ENCODE peak calls at places on chromosomes 12 and 14, in five cellular contexts. One of them, this sample, is unnamed. For H3K4me1, the result is how much of the 10 kb centered on the place peaks cover.

GRCh38 chr14:87434011-87434410 is 559.0 kb downstream of the GALC start:
- DNase-seq in Caco-2: no peak
- DNase-seq in hepatocyte: no peak
- DNase-seq in left ventricle myocardium inferior: no peak
- DNase-seq in thyroid gland: no peak
- DNase-seq in this sample: no peak

GRCh38 chr12:1796515-1797010 is 23.8 kb upstream of the LRTM2 start:
- DNase-seq in left ventricle myocardium inferior: no peak
- DNase-seq in Caco-2: no peak
- DNase-seq in hepatocyte: no peak
- DNase-seq in thyroid gland: peak
- DNase-seq in this sample: no peak

GRCh38 chr14:34912182-34912581 is 37.0 kb upstream of the BAZ1A start:
- DNase-seq in Caco-2: peak
- DNase-seq in hepatocyte: no peak
- DNase-seq in left ventricle myocardium inferior: no peak
- DNase-seq in thyroid gland: no peak
- DNase-seq in this sample: no peak

GRCh38 chr12:64609543-64610091 is 678 bp upstream of the RASSF3 start:
- DNase-seq in Caco-2: no peak
- DNase-seq in hepatocyte: peak
- DNase-seq in thyroid gland: no peak
- DNase-seq in left ventricle myocardium inferior: no peak
- DNase-seq in this sample: no peak

GRCh38 chr12:2756756-2757155 is 38.0 kb upstream of the FKBP4 start:
- DNase-seq in Caco-2: no peak
- DNase-seq in thyroid gland: no peak
- DNase-seq in hepatocyte: no peak
- DNase-seq in left ventricle myocardium inferior: no peak
- DNase-seq in this sample: no peak

GRCh38 chr12:42474391-42474790 is 115.2 kb downstream of the PRICKLE1 start:
- DNase-seq in left ventricle myocardium inferior: no peak
- DNase-seq in thyroid gland: no peak
- DNase-seq in Caco-2: no peak
- DNase-seq in hepatocyte: no peak
- DNase-seq in this sample: no peak

GRCh38 chr12:75479963-75480461 is 543 bp upstream of the GLIPR1 start:
- DNase-seq in left ventricle myocardium inferior: no peak
- DNase-seq in Caco-2: no peak
- DNase-seq in thyroid gland: no peak
- DNase-seq in hepatocyte: no peak
- DNase-seq in this sample: no peak

GRCh38 chr12:24948816-24949722 is at the start of gene BCAT1:
- DNase-seq in Caco-2: peak
- DNase-seq in hepatocyte: peak
- DNase-seq in left ventricle myocardium inferior: peak
- DNase-seq in thyroid gland: peak
- DNase-seq in this sample: peak

GRCh38 chr12:109797905-109798669 is 35.1 kb downstream of the TRPV4 start:
- DNase-seq in thyroid gland: no peak
- DNase-seq in hepatocyte: no peak
- DNase-seq in Caco-2: no peak
- DNase-seq in left ventricle myocardium inferior: no peak
- DNase-seq in this sample: no peak

GRCh38 chr12:28781671-28782652 is 367.1 kb upstream of the FAR2 start:
- DNase-seq in thyroid gland: no peak
- DNase-seq in left ventricle myocardium inferior: no peak
- DNase-seq in Caco-2: no peak
- DNase-seq in hepatocyte: no peak
- DNase-seq in this sample: no peak

GRCh38 chr14:52399886-52400599 is 85.9 kb downstream of the PTGER2 start:
- DNase-seq in left ventricle myocardium inferior: no peak
- DNase-seq in hepatocyte: peak
- DNase-seq in thyroid gland: no peak
- DNase-seq in Caco-2: peak
- DNase-seq in this sample: no peak

GRCh38 chr12:89140141-89140540 is 212.2 kb downstream of the DUSP6 start:
- DNase-seq in left ventricle myocardium inferior: no peak
- DNase-seq in thyroid gland: no peak
- DNase-seq in hepatocyte: no peak
- DNase-seq in Caco-2: no peak
- DNase-seq in this sample: no peak

GRCh38 chr12:21516281-21516680 is 9.8 kb upstream of the SPX start:
- DNase-seq in left ventricle myocardium inferior: no peak
- DNase-seq in Caco-2: no peak
- DNase-seq in thyroid gland: no peak
- DNase-seq in hepatocyte: no peak
- DNase-seq in this sample: no peak

GRCh38 chr12:119666900-119667576 is 895 bp upstream of the PRKAB1 start:
- DNase-seq in thyroid gland: no peak
- DNase-seq in left ventricle myocardium inferior: no peak
- DNase-seq in Caco-2: no peak
- DNase-seq in hepatocyte: no peak
- DNase-seq in this sample: no peak

GRCh38 chr12:124267205-124267778 is 27.6 kb upstream of the RFLNA start:
- DNase-seq in Caco-2: no peak
- DNase-seq in hepatocyte: no peak
- DNase-seq in left ventricle myocardium inferior: no peak
- DNase-seq in thyroid gland: no peak
- DNase-seq in this sample: no peak
- H3K4me3 ChIP-seq in Caco-2: no peak
- H3K4me3 ChIP-seq in hepatocyte: no peak
- H3K4me3 ChIP-seq in left ventricle myocardium inferior: no peak
- H3K4me3 ChIP-seq in thyroid gland: no peak
- H3K4me3 ChIP-seq in this sample: no peak

GRCh38 chr14:70317969-70318634 is 41.4 kb downstream of the COX16 start:
- DNase-seq in Caco-2: peak
- DNase-seq in thyroid gland: peak
- DNase-seq in left ventricle myocardium inferior: no peak
- DNase-seq in hepatocyte: peak
- DNase-seq in this sample: no peak
- TF ChIP-seq CTCF in Caco-2: peak
- TF ChIP-seq CTCF in thyroid gland: peak
- TF ChIP-seq CTCF in left ventricle myocardium inferior: peak
- TF ChIP-seq CTCF in hepatocyte: peak
- TF ChIP-seq CTCF in this sample: no peak

GRCh38 chr12:55715833-55716581 is at the start of gene BLOC1S1:
- DNase-seq in Caco-2: peak
- DNase-seq in left ventricle myocardium inferior: peak
- DNase-seq in thyroid gland: peak
- DNase-seq in hepatocyte: peak
- DNase-seq in this sample: peak
- H3K4me1 ChIP-seq in Caco-2: under half
- H3K4me1 ChIP-seq in left ventricle myocardium inferior: half or more
- H3K4me1 ChIP-seq in thyroid gland: under half
- H3K4me1 ChIP-seq in hepatocyte: under half
- H3K4me1 ChIP-seq in this sample: half or more

GRCh38 chr12:49094104-49094948 is at the start of gene DHH:
- DNase-seq in left ventricle myocardium inferior: peak
- DNase-seq in Caco-2: peak
- DNase-seq in hepatocyte: peak
- DNase-seq in thyroid gland: peak
- DNase-seq in this sample: no peak
- H3K4me3 ChIP-seq in left ventricle myocardium inferior: peak
- H3K4me3 ChIP-seq in Caco-2: peak
- H3K4me3 ChIP-seq in hepatocyte: no peak
- H3K4me3 ChIP-seq in thyroid gland: no peak
- H3K4me3 ChIP-seq in this sample: peak

GRCh38 chr14:76175942-76176341 is 24.2 kb downstream of the GPATCH2L start:
- DNase-seq in left ventricle myocardium inferior: no peak
- DNase-seq in hepatocyte: no peak
- DNase-seq in thyroid gland: no peak
- DNase-seq in Caco-2: no peak
- DNase-seq in this sample: no peak

GRCh38 chr14:76186318-76187027 is 34.8 kb downstream of the GPATCH2L start:
- DNase-seq in thyroid gland: no peak
- DNase-seq in left ventricle myocardium inferior: no peak
- DNase-seq in hepatocyte: peak
- DNase-seq in Caco-2: no peak
- DNase-seq in this sample: no peak

DNA sequence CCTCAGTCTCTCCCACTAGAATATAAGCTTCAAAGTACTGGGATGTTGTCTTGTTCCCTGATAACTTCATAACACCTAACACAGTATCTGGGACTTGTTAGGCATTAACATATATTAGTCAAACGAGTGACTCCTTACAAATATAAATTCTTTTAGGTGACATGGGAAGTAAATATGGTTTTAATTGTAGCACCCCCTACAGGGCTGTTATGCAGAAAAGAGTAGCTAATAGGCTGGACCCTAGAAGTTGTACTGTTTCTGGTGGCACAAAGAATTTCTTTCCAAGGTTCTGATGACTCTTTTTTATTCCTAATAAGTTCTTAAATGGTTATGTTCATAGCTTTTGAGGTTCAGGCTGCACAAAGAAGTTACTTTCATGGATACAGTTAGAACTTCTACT is 29.8 kb downstream of the GPATCH2L start:
- DNase-seq in thyroid gland: no peak
- DNase-seq in hepatocyte: no peak
- DNase-seq in left ventricle myocardium inferior: no peak
- DNase-seq in Caco-2: no peak
- DNase-seq in this sample: no peak
- TF ChIP-seq CTCF in thyroid gland: peak
- TF ChIP-seq CTCF in hepatocyte: peak
- TF ChIP-seq CTCF in left ventricle myocardium inferior: peak
- TF ChIP-seq CTCF in Caco-2: no peak
- TF ChIP-seq CTCF in this sample: peak

GRCh38 chr14:105315211-105315721 is 718 bp downstream of the PACS2 start:
- DNase-seq in hepatocyte: peak
- DNase-seq in thyroid gland: peak
- DNase-seq in left ventricle myocardium inferior: no peak
- DNase-seq in Caco-2: peak
- DNase-seq in this sample: no peak
- H3K4me1 ChIP-seq in hepatocyte: under half
- H3K4me1 ChIP-seq in thyroid gland: under half
- H3K4me1 ChIP-seq in left ventricle myocardium inferior: under half
- H3K4me1 ChIP-seq in Caco-2: under half
- H3K4me1 ChIP-seq in this sample: under half

GRCh38 chr12:15880721-15881120 is 1.5 kb upstream of the STRAP start:
- DNase-seq in thyroid gland: no peak
- DNase-seq in hepatocyte: no peak
- DNase-seq in Caco-2: no peak
- DNase-seq in left ventricle myocardium inferior: no peak
- DNase-seq in this sample: no peak
- H3K4me3 ChIP-seq in thyroid gland: no peak
- H3K4me3 ChIP-seq in hepatocyte: no peak
- H3K4me3 ChIP-seq in Caco-2: peak
- H3K4me3 ChIP-seq in left ventricle myocardium inferior: no peak
- H3K4me3 ChIP-seq in this sample: no peak

This sample was measured in gastrocnemius medialis.